ENCODE peak calls at places on chromosomes 13 and 19, in ten cellular contexts. H is psoas muscle, A is A673, P is ascending aorta, U is ovary, E is kidney, X is fibroblast of lung, C is foreskin fibroblast, Y is tibial nerve, S is endodermal cell. O is an unnamed sample.

GRCh38 chr19:13208964-13209796 is 59.0 kb downstream of the IER2 start:
- DNase-seq in S (peak; percentile 80), Y (no peak), H (no peak), A (no peak), X (no peak), U (no peak), C (peak; percentile 20), P (no peak), E (no peak), O (no peak)

GRCh38 chr13:110177790-110178189 is 129.2 kb downstream of the COL4A1 start:
- DNase-seq in E (no peak), C (no peak), U (no peak), X (no peak), A (no peak), P (no peak), Y (no peak), S (no peak), H (no peak), O (no peak)

GRCh38 chr19:5567360-5567970 is at the start of gene TINCR:
- DNase-seq in C (peak; percentile 14), U (no peak), Y (no peak), P (no peak), S (peak; percentile 88), H (no peak), X (no peak), E (no peak), A (peak; percentile 57), O (no peak)

GRCh38 chr13:79723462-79724116 is 242.6 kb downstream of the NDFIP2 start:
- DNase-seq in U (no peak), S (no peak), E (no peak), H (no peak), C (no peak), A (no peak), P (no peak), X (no peak), Y (no peak), O (no peak)

GRCh38 chr19:50178859-50179537 is 15.9 kb upstream of the IZUMO2 start:
- DNase-seq in A (no peak), H (no peak), E (no peak), P (no peak), X (no peak), Y (no peak), S (no peak), U (no peak), C (no peak), O (no peak)

GRCh38 chr13:114107686-114108081 is 24.7 kb downstream of the RASA3 start:
- DNase-seq in H (peak; percentile 75), U (peak; percentile 14), Y (no peak), A (no peak), C (peak; percentile 96), P (no peak), S (peak; percentile 39), X (peak; percentile 92), E (peak; percentile 72), O (peak; percentile 70)

GRCh38 chr19:41930926-41931592 is 2.8 kb upstream of the ERFL start:
- DNase-seq in A (peak; percentile 92), U (no peak), P (no peak), H (no peak), X (no peak), E (no peak), C (no peak), Y (no peak), S (peak; percentile 87), O (no peak)

GRCh38 chr13:36030670-36031331 is 100.4 kb downstream of the DCLK1 start:
- DNase-seq in H (no peak), X (peak; percentile 85), E (no peak), A (peak; percentile 93), U (peak; percentile 27), C (peak; percentile 31), Y (no peak), P (no peak), S (no peak), O (peak; percentile 44)

GRCh38 chr13:106491928-106492327 is 43.5 kb downstream of the EFNB2 start:
- DNase-seq in H (no peak), C (no peak), E (no peak), U (no peak), S (no peak), A (no peak), P (no peak), Y (no peak), X (no peak), O (no peak)

GRCh38 chr13:38191016-38191415 is 158.6 kb upstream of the UFM1 start:
- DNase-seq in H (no peak), E (no peak), C (no peak), S (no peak), Y (no peak), P (no peak), X (no peak), U (no peak), A (no peak), O (no peak)

GRCh38 chr13:75633285-75633684 is 2.8 kb upstream of the LMO7 start:
- DNase-seq in A (peak; percentile 17), U (no peak), S (no peak), C (peak; percentile 89), E (no peak), P (no peak), Y (no peak), X (peak; percentile 71), H (no peak), O (peak; percentile 98)

GRCh38 chr19:34366670-34367423 is 1.9 kb downstream of the GPI start:
- DNase-seq in X (peak; percentile 88), E (no peak), S (no peak), Y (no peak), U (no peak), A (no peak), C (peak; percentile 82), H (no peak), P (no peak), O (peak; percentile 77)

GRCh38 chr19:31074751-31075150 is 274.5 kb downstream of the TSHZ3 start:
- DNase-seq in A (no peak), E (no peak), C (no peak), U (no peak), H (no peak), X (no peak), Y (no peak), P (no peak), S (no peak), O (no peak)

GRCh38 chr13:67792151-67792665 is 562.1 kb upstream of the PCDH9 start:
- DNase-seq in H (no peak), P (no peak), X (peak; percentile 4), U (no peak), Y (no peak), C (no peak), A (peak; percentile 27), S (no peak), E (no peak), O (no peak)

GRCh38 chr13:114132419-114133121 is at the start of gene RASA3:
- DNase-seq in E (peak; percentile 94), P (no peak), X (peak; percentile 81), H (peak; percentile 85), C (peak; percentile 93), A (peak; percentile 82), Y (peak; percentile 62), U (peak; percentile 71), S (peak; percentile 94), O (peak; percentile 81)

GRCh38 chr13:97630725-97631124 is 196.8 kb downstream of the RAP2A start:
- DNase-seq in H (no peak), C (no peak), X (no peak), S (no peak), E (no peak), A (no peak), Y (no peak), U (no peak), P (no peak), O (no peak)

GRCh38 chr13:97627566-97627965 is 193.6 kb downstream of the RAP2A start:
- DNase-seq in Y (no peak), P (peak; percentile 10), E (peak; percentile 77), C (peak; percentile 88), X (peak; percentile 98), S (peak; percentile 69), H (peak; percentile 69), A (peak; percentile 67), U (peak; percentile 21), O (peak; percentile 84)

GRCh38 chr13:97629601-97630272 is 195.8 kb downstream of the RAP2A start:
- DNase-seq in A (no peak), C (no peak), E (no peak), U (no peak), X (no peak), P (no peak), S (no peak), H (no peak), Y (no peak), O (no peak)

DNA sequence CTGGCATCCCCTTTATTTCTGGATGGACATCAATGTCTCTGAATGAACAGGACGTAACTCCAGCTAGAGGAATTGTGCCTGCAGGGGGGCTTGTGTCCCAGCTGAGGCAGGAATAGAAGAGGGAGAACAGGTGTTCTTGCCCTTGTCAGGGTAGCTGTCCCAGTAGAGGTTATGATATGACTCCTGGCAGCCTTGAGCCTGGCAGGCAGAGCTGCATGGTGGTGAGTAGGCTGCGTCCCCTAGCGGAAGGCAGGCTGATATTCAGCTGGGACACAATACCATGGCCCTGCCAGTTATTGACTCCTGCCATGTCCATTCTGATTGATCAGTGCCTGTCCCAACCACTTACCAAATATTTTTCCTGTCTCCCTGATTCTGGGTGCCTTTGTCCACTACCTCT is 197.2 kb downstream of the RAP2A start:
- DNase-seq in E (no peak), P (no peak), S (peak; percentile 73), A (no peak), U (no peak), X (no peak), Y (no peak), H (no peak), C (no peak), O (no peak)
- TF ChIP-seq CTCF in E (no peak), P (no peak), S (peak; percentile 65), A (no peak), U (no peak), X (no peak), Y (no peak), H (no peak), C (no peak), O (no peak)

DNA sequence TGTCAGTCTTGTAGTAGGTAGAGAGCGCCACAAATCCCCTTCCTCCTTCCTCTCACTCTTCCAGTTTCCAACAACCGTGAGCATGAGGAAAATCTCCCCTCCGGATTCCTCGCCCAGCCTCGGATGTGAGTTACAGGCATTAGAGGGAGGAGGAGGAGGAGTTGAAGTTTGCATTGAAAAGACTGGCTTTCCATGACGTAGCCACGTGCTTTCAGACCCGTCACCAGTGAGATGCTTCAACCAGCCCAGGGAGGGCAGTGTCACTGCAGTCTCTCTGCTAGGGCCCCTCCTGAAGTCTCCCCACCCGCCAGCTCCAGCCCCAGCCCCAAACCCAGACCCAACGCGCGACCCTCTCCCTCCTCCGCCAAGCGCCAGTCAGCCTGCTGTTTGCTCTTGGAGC is 444 bp upstream of the FGF14 start:
- DNase-seq in Y (no peak), C (peak; percentile 86), E (peak; percentile 64), X (peak; percentile 70), P (no peak), A (peak; percentile 95), S (peak; percentile 87), U (no peak), H (peak; percentile 25), O (no peak)
- H3K4me3 ChIP-seq in Y (peak overlapping the region; percentile 44), C (peak overlapping the region; percentile 60), E (peak overlapping the region; percentile 69), X (peak overlapping the region; percentile 68), P (peak overlapping the region; percentile 83), A (peak overlapping the region; percentile 81), S (peak overlapping the region; percentile 81), U (peak overlapping the region; percentile 4), H (peak overlapping the region; percentile 61), O (peak overlapping the region; percentile 23)

GRCh38 chr19:45498411-45499195 is at the start of gene PPM1N:
- DNase-seq in C (peak; percentile 73), A (peak; percentile 68), S (peak; percentile 83), X (no peak), H (no peak), Y (no peak), P (no peak), E (peak; percentile 84), U (no peak), O (peak; percentile 19)
- TF ChIP-seq CTCF in C (no peak), A (no peak), S (peak; percentile 33), X (no peak), H (no peak), Y (peak; percentile 12), P (no peak), E (no peak), U (no peak), O (no peak)

GRCh38 chr19:28556371-28556770 is 656.6 kb downstream of the UQCRFS1 start:
- DNase-seq in S (peak; percentile 13), C (no peak), H (no peak), U (no peak), P (no peak), E (no peak), A (no peak), X (no peak), Y (no peak), O (no peak)
- H3K4me3 ChIP-seq in S (no peak overlapping the region), C (no peak overlapping the region), H (no peak overlapping the region), U (no peak overlapping the region), P (no peak overlapping the region), E (no peak overlapping the region), A (no peak overlapping the region), X (no peak overlapping the region), Y (no peak overlapping the region), O (no peak overlapping the region)